ENCODE peak calls at places on chromosomes 1 and 21, in four cellular contexts. O is A549, Z is dorsolateral prefrontal cortex, A is mesendoderm. Y is an unnamed sample.

GRCh38 chr1:213423041-213423440 is 372.0 kb downstream of the RPS6KC1 start:
- DNase-seq in O (no peak), Z (no peak), A (no peak), Y (no peak)

GRCh38 chr1:17270891-17271765 is 22.2 kb downstream of the PADI3 start:
- DNase-seq in O (no peak), Z (no peak), A (no peak), Y (no peak)

GRCh38 chr1:11285883-11286734 is 13.1 kb downstream of the UBIAD1 start:
- DNase-seq in O (no peak), Z (peak), A (no peak), Y (no peak)

GRCh38 chr1:12619396-12620141 is 1.6 kb upstream of the DHRS3 start:
- DNase-seq in O (peak), Z (peak), A (peak), Y (peak)

GRCh38 chr21:25313891-25314646 is 293.2 kb downstream of the MRPL39 start:
- DNase-seq in O (no peak), Z (no peak), A (no peak), Y (no peak)

GRCh38 chr1:61192666-61193325 is 110.4 kb downstream of the NFIA start:
- DNase-seq in O (no peak), Z (no peak), A (no peak), Y (no peak)

GRCh38 chr1:222844108-222844779 is 29.4 kb downstream of the DISP1 start:
- DNase-seq in O (no peak), Z (no peak), A (peak), Y (no peak)

GRCh38 chr21:8991088-8991907 is 1530.1 kb upstream of the TPTE start:
- DNase-seq in O (no peak), Z (no peak), A (no peak), Y (no peak)

GRCh38 chr1:244226440-244226839 is 175.4 kb downstream of the ZBTB18 start:
- DNase-seq in O (no peak), Z (no peak), A (no peak), Y (no peak)

GRCh38 chr1:221328371-221328770 is 413.5 kb downstream of the DUSP10 start:
- DNase-seq in O (no peak), Z (no peak), A (no peak), Y (no peak)

GRCh38 chr1:228177936-228178710 is 12.5 kb downstream of the IBA57 start:
- DNase-seq in O (no peak), Z (peak), A (no peak), Y (no peak)

GRCh38 chr1:228176024-228176395 is 10.4 kb downstream of the IBA57 start:
- DNase-seq in O (no peak), Z (no peak), A (no peak), Y (no peak)

GRCh38 chr1:228177183-228177475 is 11.5 kb downstream of the IBA57 start:
- DNase-seq in O (no peak), Z (no peak), A (no peak), Y (no peak)

GRCh38 chr1:228175316-228176023 is 9.9 kb downstream of the IBA57 start:
- DNase-seq in O (no peak), Z (no peak), A (no peak), Y (no peak)

GRCh38 chr1:228176461-228177182 is 11.0 kb downstream of the IBA57 start:
- DNase-seq in O (no peak), Z (no peak), A (no peak), Y (no peak)
- H3K4me3 ChIP-seq in O (no peak), Z (no peak), A (no peak), Y (no peak)

GRCh38 chr21:42537106-42537742 is 23.6 kb downstream of the SLC37A1 start:
- DNase-seq in O (no peak), Z (peak), A (no peak), Y (no peak)
- H3K4me3 ChIP-seq in O (no peak), Z (no peak), A (no peak), Y (no peak)

GRCh38 chr21:21057349-21058062 is 59.3 kb downstream of the NCAM2 start:
- DNase-seq in O (no peak), Z (no peak), A (no peak), Y (no peak)
- H3K4me3 ChIP-seq in O (no peak), Z (no peak), A (no peak), Y (no peak)

GRCh38 chr1:9316080-9316444 is 23.4 kb downstream of the SPSB1 start:
- DNase-seq in O (no peak), Z (no peak), A (no peak), Y (no peak)

GRCh38 chr1:9319208-9319788 is 26.6 kb downstream of the SPSB1 start:
- DNase-seq in O (no peak), Z (no peak), A (no peak), Y (no peak)

GRCh38 chr1:9316512-9316911 is 23.8 kb downstream of the SPSB1 start:
- DNase-seq in O (no peak), Z (no peak), A (no peak), Y (no peak)

GRCh38 chr1:9317072-9317471 is 24.4 kb downstream of the SPSB1 start:
- DNase-seq in O (no peak), Z (no peak), A (no peak), Y (no peak)

DNA sequence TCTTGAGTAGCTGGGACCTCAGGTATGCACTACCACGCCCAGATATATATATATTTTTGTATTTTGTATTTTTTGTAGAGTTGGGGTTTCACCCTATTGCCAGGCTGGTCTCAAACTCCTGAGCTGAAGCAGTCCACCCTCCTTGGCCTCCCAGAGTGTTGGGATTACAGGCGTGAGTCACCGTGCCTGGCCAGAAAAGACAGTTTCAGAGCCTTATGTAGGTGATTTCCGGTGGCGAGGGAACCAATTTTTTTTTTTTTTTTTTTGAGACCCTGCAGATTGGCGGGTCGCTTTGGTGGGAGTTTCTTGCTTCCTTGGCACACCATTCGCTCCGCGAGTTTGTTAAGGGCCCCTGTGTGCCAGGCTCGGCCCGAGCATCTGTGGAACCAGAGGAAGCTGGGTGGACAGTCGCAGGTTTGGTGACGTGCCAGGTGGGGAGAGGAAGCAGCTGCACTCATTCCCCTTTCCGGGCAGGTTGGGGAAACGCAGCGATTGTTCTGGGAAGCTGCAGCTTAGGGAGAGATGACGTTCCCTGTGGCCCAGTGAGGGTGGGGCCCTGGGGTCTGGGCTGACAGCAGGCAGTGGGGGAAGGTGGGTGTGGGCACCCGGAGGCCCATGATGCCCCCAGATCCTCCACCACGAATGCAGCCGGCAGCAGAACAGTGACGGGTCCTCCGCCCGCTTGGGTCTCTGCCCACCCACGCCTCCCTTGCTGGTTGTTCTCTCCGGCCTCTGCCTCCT is 25.1 kb downstream of the SPSB1 start:
- DNase-seq in O (no peak), Z (no peak), A (no peak), Y (no peak)
- H3K4me3 ChIP-seq in O (no peak), Z (no peak), A (no peak), Y (peak)

DNA sequence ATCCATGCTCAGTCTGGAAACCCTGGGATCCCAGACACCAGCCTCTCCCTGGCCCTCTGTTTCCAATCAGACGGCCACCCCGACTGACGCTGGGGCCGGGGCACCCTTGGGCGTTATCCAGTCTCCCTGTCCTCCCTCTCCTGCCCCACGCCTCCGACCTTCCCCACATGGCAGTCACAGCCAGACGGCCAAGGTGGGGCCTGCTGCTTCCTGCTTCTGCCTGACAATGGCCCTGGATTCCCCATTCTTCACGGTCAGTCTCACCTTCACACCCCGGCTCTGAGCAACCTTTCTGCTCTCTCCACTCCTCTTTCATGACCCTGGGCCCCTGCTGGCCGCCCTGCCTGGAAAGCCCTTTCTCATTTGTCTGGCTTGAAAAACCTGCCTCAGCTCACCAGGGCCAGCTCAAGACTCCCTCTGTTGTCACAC is 6.6 kb downstream of the GNG4 start:
- DNase-seq in O (no peak), Z (peak), A (peak), Y (no peak)
- H3K4me3 ChIP-seq in O (no peak), Z (no peak), A (no peak), Y (no peak)

GRCh38 chr1:27430903-27431653 is 38.7 kb downstream of the GPR3 start:
- DNase-seq in O (no peak), Z (no peak), A (no peak), Y (no peak)
- H3K4me3 ChIP-seq in O (no peak), Z (no peak), A (no peak), Y (peak)

GRCh38 chr1:67831850-67832513 is 1.3 kb downstream of the GNG12 start:
- DNase-seq in O (peak), Z (no peak), A (peak), Y (peak)

GRCh38 chr1:67835663-67836452 is 2.6 kb upstream of the GNG12 start:
- DNase-seq in O (no peak), Z (no peak), A (no peak), Y (no peak)

GRCh38 chr1:67832737-67833594 is at the start of gene GNG12:
- DNase-seq in O (peak), Z (no peak), A (peak), Y (peak)

GRCh38 chr1:67834246-67834877 is 1.1 kb upstream of the GNG12 start:
- DNase-seq in O (no peak), Z (no peak), A (no peak), Y (no peak)

DNA sequence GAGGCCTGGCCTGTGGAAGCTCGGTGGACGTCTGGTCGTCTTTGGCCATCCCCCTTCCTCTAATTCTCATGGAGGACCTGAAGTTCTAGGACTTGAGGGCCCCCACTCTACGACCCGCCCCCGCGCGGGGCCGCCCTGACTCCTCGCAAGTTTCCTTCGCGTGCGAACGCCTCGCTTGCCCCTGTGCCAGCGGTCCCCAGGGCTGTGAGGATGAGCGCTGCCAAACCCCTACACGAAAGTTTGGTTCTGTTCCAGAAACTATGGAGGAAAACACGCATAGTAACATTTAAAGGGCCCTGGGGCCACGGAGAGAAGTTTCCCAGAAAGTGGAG is 294 bp upstream of the GNG12 start:
- DNase-seq in O (no peak), Z (no peak), A (no peak), Y (peak)
- H3K4me3 ChIP-seq in O (peak), Z (peak), A (peak), Y (peak)

Y was measured in coronary artery.